ENCODE peak calls at places on chromosomes 2 and 18, in seven cellular contexts. G is SHP77; Y is WERI-Rb-1; D is activated CD8-positive, alpha-beta memory T cell treated with anti-CD3 and anti-CD28 coated beads, Interleukin-2, amount 50 U/mL, for 4 hours; F is foreskin keratinocyte; T is HEK293T; B is activated T-helper 1 cell treated with anti-CD3 and anti-CD28 coated beads, Interleukin-2, amount 50 U/mL, for 16 hours. K is an unnamed sample.
A peak's percentile ranks its signal among the peaks of the same experiment; 100 is the strongest.

GRCh38 chr2:96739051-96739632 is 722 bp downstream of the LMAN2L start:
- DNase-seq in G (no peak), T (no peak), D (no peak), B (no peak), F (no peak), Y (no peak), K (no peak)

GRCh38 chr2:56753182-56753581 is 569.4 kb downstream of the CCDC85A start:
- DNase-seq in T (no peak), D (no peak), B (no peak), G (no peak), F (no peak), Y (no peak), K (no peak)

GRCh38 chr18:34744569-34744968 is 34.5 kb downstream of the DTNA start:
- DNase-seq in G (no peak), Y (no peak), B (no peak), T (no peak), D (no peak), F (no peak), K (no peak)

GRCh38 chr2:74053959-74054715 is 69.4 kb downstream of the TET3 start:
- DNase-seq in Y (no peak), F (no peak), B (no peak), T (no peak), D (no peak), G (no peak), K (no peak)

GRCh38 chr2:98334439-98335078 is 11.7 kb upstream of the CNGA3 start:
- DNase-seq in T (no peak), B (no peak), G (no peak), F (peak; percentile 85), D (no peak), Y (no peak), K (peak; percentile 26)

GRCh38 chr2:104969564-104969963 is 68.3 kb upstream of the MRPS9 start:
- DNase-seq in D (no peak), F (peak; percentile 20), T (no peak), Y (no peak), B (no peak), G (no peak), K (no peak)

GRCh38 chr2:170999654-171000053 is 70.6 kb downstream of the GORASP2 start:
- DNase-seq in F (no peak), B (no peak), D (no peak), T (no peak), Y (no peak), G (no peak), K (no peak)

GRCh38 chr2:122514451-122514996 is 759.1 kb downstream of the TSN start:
- DNase-seq in G (no peak), D (no peak), Y (no peak), T (no peak), F (no peak), B (no peak), K (no peak)

GRCh38 chr2:219701847-219702634 is 74.6 kb downstream of the SLC4A3 start:
- DNase-seq in G (no peak), B (no peak), T (no peak), D (no peak), F (no peak), Y (no peak), K (no peak)

K was measured in NCI-H524 treated with DMSO at 0.1 percent for 48 hours.